ENCODE peak calls at places on chromosomes 5 and 9, in four cellular contexts. One of them, this sample, is unnamed.

GRCh38 chr9:108673386-108673785 is 182.4 kb downstream of the ACTL7B start:
- DNase-seq in T-helper 9 cell: no peak
- DNase-seq in PC-3: no peak
- DNase-seq in T-helper 2 cell: no peak
- DNase-seq in this sample: no peak

GRCh38 chr5:169992789-169993188 is 12.5 kb upstream of the INSYN2B start:
- DNase-seq in T-helper 9 cell: no peak
- DNase-seq in PC-3: no peak
- DNase-seq in T-helper 2 cell: no peak
- DNase-seq in this sample: no peak

GRCh38 chr5:38853753-38854470 is 8.1 kb downstream of the OSMR start:
- DNase-seq in T-helper 9 cell: no peak
- DNase-seq in PC-3: peak; percentile 98
- DNase-seq in T-helper 2 cell: no peak
- DNase-seq in this sample: no peak

GRCh38 chr9:122125158-122125890 is 32.2 kb upstream of the TTLL11 start:
- DNase-seq in T-helper 9 cell: peak; percentile 72
- DNase-seq in PC-3: peak; percentile 74
- DNase-seq in T-helper 2 cell: peak; percentile 50
- DNase-seq in this sample: peak; percentile 82

GRCh38 chr5:143051244-143052058 is 281.3 kb downstream of the ARHGAP26 start:
- DNase-seq in T-helper 9 cell: no peak
- DNase-seq in PC-3: peak; percentile 69
- DNase-seq in T-helper 2 cell: no peak
- DNase-seq in this sample: peak; percentile 42

GRCh38 chr5:160260881-160261815 is 31.8 kb downstream of the FABP6 start:
- DNase-seq in T-helper 9 cell: no peak
- DNase-seq in PC-3: peak; percentile 27
- DNase-seq in T-helper 2 cell: no peak
- DNase-seq in this sample: peak; percentile 87

GRCh38 chr5:74231697-74232096 is 408.8 kb downstream of the ENC1 start:
- DNase-seq in T-helper 9 cell: no peak
- DNase-seq in PC-3: peak; percentile 36
- DNase-seq in T-helper 2 cell: no peak
- DNase-seq in this sample: no peak

GRCh38 chr5:30849801-30850370 is 343.6 kb upstream of the CDH6 start:
- DNase-seq in T-helper 9 cell: no peak
- DNase-seq in PC-3: peak; percentile 93
- DNase-seq in T-helper 2 cell: no peak
- DNase-seq in this sample: no peak

GRCh38 chr5:40681351-40682311 is 1.9 kb downstream of the PTGER4 start:
- DNase-seq in T-helper 9 cell: no peak
- DNase-seq in PC-3: no peak
- DNase-seq in T-helper 2 cell: peak; percentile 30
- DNase-seq in this sample: no peak

GRCh38 chr9:126325779-126326178 is 850 bp upstream of the MVB12B start:
- DNase-seq in T-helper 9 cell: no peak
- DNase-seq in PC-3: no peak
- DNase-seq in T-helper 2 cell: no peak
- DNase-seq in this sample: no peak

GRCh38 chr5:168747987-168748777 is 169.0 kb upstream of the PANK3 start:
- DNase-seq in T-helper 9 cell: no peak
- DNase-seq in PC-3: peak; percentile 31
- DNase-seq in T-helper 2 cell: no peak
- DNase-seq in this sample: peak; percentile 65

GRCh38 chr5:16975950-16976624 is 40.0 kb upstream of the MYO10 start:
- DNase-seq in T-helper 9 cell: no peak
- DNase-seq in PC-3: no peak
- DNase-seq in T-helper 2 cell: no peak
- DNase-seq in this sample: no peak

GRCh38 chr5:123441408-123441807 is 18.2 kb upstream of the CEP120 start:
- DNase-seq in T-helper 9 cell: no peak
- DNase-seq in PC-3: no peak
- DNase-seq in T-helper 2 cell: no peak
- DNase-seq in this sample: no peak

GRCh38 chr9:70117835-70118319 is 74.2 kb downstream of the MAMDC2 start:
- DNase-seq in T-helper 9 cell: no peak
- DNase-seq in PC-3: peak; percentile 46
- DNase-seq in T-helper 2 cell: no peak
- DNase-seq in this sample: peak; percentile 23

GRCh38 chr9:76534031-76534430 is 75.0 kb downstream of the GCNT1 start:
- DNase-seq in T-helper 9 cell: no peak
- DNase-seq in PC-3: no peak
- DNase-seq in T-helper 2 cell: no peak
- DNase-seq in this sample: no peak

GRCh38 chr9:129427113-129427512 is 193.8 kb downstream of the C9orf50 start:
- DNase-seq in T-helper 9 cell: no peak
- DNase-seq in PC-3: no peak
- DNase-seq in T-helper 2 cell: no peak
- DNase-seq in this sample: no peak

GRCh38 chr5:128782446-128782845 is 182.8 kb upstream of the SLC27A6 start:
- DNase-seq in T-helper 9 cell: no peak
- DNase-seq in PC-3: peak; percentile 87
- DNase-seq in T-helper 2 cell: no peak
- DNase-seq in this sample: peak; percentile 71

GRCh38 chr9:129555512-129556203 is 65.2 kb downstream of the C9orf50 start:
- DNase-seq in T-helper 9 cell: no peak
- DNase-seq in PC-3: no peak
- DNase-seq in T-helper 2 cell: no peak
- DNase-seq in this sample: no peak

GRCh38 chr5:93654676-93655075 is 71.7 kb downstream of the NR2F1 start:
- DNase-seq in T-helper 9 cell: no peak
- DNase-seq in PC-3: no peak
- DNase-seq in T-helper 2 cell: no peak
- DNase-seq in this sample: no peak

GRCh38 chr9:24351258-24351657 is 194.4 kb downstream of the IZUMO3 start:
- DNase-seq in T-helper 9 cell: no peak
- DNase-seq in PC-3: no peak
- DNase-seq in T-helper 2 cell: no peak
- DNase-seq in this sample: no peak

GRCh38 chr9:72217306-72217842 is 68.1 kb downstream of the GDA start:
- DNase-seq in T-helper 9 cell: no peak
- DNase-seq in PC-3: peak; percentile 23
- DNase-seq in T-helper 2 cell: no peak
- DNase-seq in this sample: peak; percentile 76

GRCh38 chr5:64506567-64507321 is 929 bp downstream of the RGS7BP start:
- DNase-seq in T-helper 9 cell: no peak
- DNase-seq in PC-3: no peak
- DNase-seq in T-helper 2 cell: peak; percentile 2
- DNase-seq in this sample: no peak

This sample was measured in HT-29.